ENCODE peak calls at places on chromosome 2, in five cellular contexts. X is heart left ventricle, D is fibroblast of lung, A is lower lobe of right lung, W is transverse colon. K is an unnamed sample. For H3K27me3, the result is how much of the 10 kb centered on the place peaks cover.

GRCh38 chr2:196217116-196217515 is 45.7 kb upstream of the STK17B start:
- DNase-seq in X (no peak), D (no peak), A (no peak), W (no peak), K (no peak)

GRCh38 chr2:214808961-214809750 is at the start of gene BARD1:
- DNase-seq in X (peak), D (peak), A (peak), W (peak), K (peak)

GRCh38 chr2:33136570-33136969 is 189.8 kb downstream of the LTBP1 start:
- DNase-seq in X (no peak), D (no peak), A (no peak), W (no peak), K (no peak)

GRCh38 chr2:231918501-231919330 is 7.5 kb downstream of the NPPC start:
- DNase-seq in X (peak), D (no peak), A (peak), W (no peak), K (no peak)

GRCh38 chr2:120016800-120017199 is 3.9 kb downstream of the EPB41L5 start:
- DNase-seq in X (no peak), D (no peak), A (no peak), W (no peak), K (no peak)

GRCh38 chr2:135043345-135043744 is 3.9 kb downstream of the MAP3K19 start:
- DNase-seq in X (no peak), D (no peak), A (no peak), W (no peak), K (no peak)

GRCh38 chr2:157261199-157261782 is 3.8 kb downstream of the GALNT5 start:
- DNase-seq in X (no peak), D (peak), A (no peak), W (peak), K (no peak)

GRCh38 chr2:38485734-38486133 is 108.7 kb upstream of the ATL2 start:
- DNase-seq in X (no peak), D (no peak), A (no peak), W (no peak), K (no peak)

GRCh38 chr2:70553334-70553583 is 367 bp downstream of the TGFA start:
- DNase-seq in X (no peak), D (no peak), A (no peak), W (peak), K (no peak)

GRCh38 chr2:226894752-226895151 is 58.9 kb downstream of the RHBDD1 start:
- DNase-seq in X (no peak), D (no peak), A (no peak), W (no peak), K (no peak)

GRCh38 chr2:197196737-197197136 is 113.8 kb downstream of the ANKRD44 start:
- DNase-seq in X (no peak), D (no peak), A (no peak), W (no peak), K (no peak)

GRCh38 chr2:120786559-120786960 is 50.9 kb downstream of the GLI2 start:
- DNase-seq in X (no peak), D (no peak), A (no peak), W (no peak), K (no peak)

GRCh38 chr2:115118306-115118705 is 675.9 kb downstream of the DPP10 start:
- DNase-seq in X (no peak), D (no peak), A (no peak), W (no peak), K (no peak)

GRCh38 chr2:105179469-105180372 is 61.8 kb upstream of the GPR45 start:
- DNase-seq in X (peak), D (peak), A (peak), W (peak), K (no peak)

GRCh38 chr2:69483024-69483423 is 45.8 kb upstream of the NFU1 start:
- DNase-seq in X (no peak), D (peak), A (no peak), W (no peak), K (no peak)

GRCh38 chr2:97663626-97663961 is 250 bp downstream of the ACTR1B start:
- DNase-seq in X (no peak), D (no peak), A (no peak), W (no peak), K (no peak)

GRCh38 chr2:27723372-27724144 is 48.0 kb upstream of the MRPL33 start:
- DNase-seq in X (peak), D (peak), A (peak), W (peak), K (peak)

GRCh38 chr2:179137191-179137590 is 87.3 kb upstream of the CCDC141 start:
- DNase-seq in X (no peak), D (no peak), A (no peak), W (no peak), K (no peak)

GRCh38 chr2:169131587-169132512 is 62.5 kb downstream of the DHRS9 start:
- DNase-seq in X (no peak), D (peak), A (no peak), W (no peak), K (peak)

GRCh38 chr2:100422320-100422719 is 4.9 kb upstream of the CHST10 start:
- DNase-seq in X (no peak), D (peak), A (no peak), W (no peak), K (no peak)

GRCh38 chr2:11688222-11689069 is 18.5 kb upstream of the NTSR2 start:
- DNase-seq in X (peak), D (peak), A (peak), W (peak), K (peak)

GRCh38 chr2:191929288-191929687 is 82.4 kb upstream of the CAVIN2 start:
- DNase-seq in X (no peak), D (no peak), A (no peak), W (no peak), K (no peak)

GRCh38 chr2:191927991-191928390 is 81.1 kb upstream of the CAVIN2 start:
- DNase-seq in X (no peak), D (peak), A (no peak), W (no peak), K (no peak)

GRCh38 chr2:191927319-191927867 is 80.5 kb upstream of the CAVIN2 start:
- DNase-seq in X (peak), D (peak), A (peak), W (peak), K (no peak)

GRCh38 chr2:191923652-191923997 is 76.7 kb upstream of the CAVIN2 start:
- DNase-seq in X (no peak), D (peak), A (no peak), W (no peak), K (no peak)

DNA sequence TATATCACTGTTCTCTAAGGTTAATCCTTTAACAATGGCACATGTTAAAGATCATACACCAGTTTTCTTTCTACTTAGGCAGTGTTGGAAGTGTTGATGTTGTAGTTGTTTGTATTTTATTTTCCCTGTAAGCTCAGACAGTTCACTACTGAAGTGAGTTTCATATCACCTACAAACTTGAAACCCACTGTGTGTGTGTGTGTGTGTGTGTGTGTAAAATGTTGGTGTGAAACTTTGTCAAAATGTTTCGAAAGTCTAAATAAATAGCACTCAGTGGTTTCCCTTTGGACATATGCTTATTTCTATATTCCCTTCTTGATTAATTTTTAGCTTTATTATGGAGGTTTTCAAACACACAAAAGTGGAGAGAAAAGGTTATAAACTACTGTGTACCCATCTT is 79.8 kb upstream of the CAVIN2 start:
- DNase-seq in X (no peak), D (no peak), A (no peak), W (no peak), K (no peak)
- H3K27ac ChIP-seq in X (no peak), D (no peak), A (no peak), W (no peak), K (no peak)

GRCh38 chr2:190342601-190343000 is 788 bp upstream of the INPP1 start:
- DNase-seq in X (no peak), D (no peak), A (no peak), W (no peak), K (no peak)

GRCh38 chr2:190343170-190343499 is 254 bp upstream of the INPP1 start:
- DNase-seq in X (no peak), D (no peak), A (no peak), W (no peak), K (peak)

GRCh38 chr2:190340369-190340768 is 3.0 kb upstream of the INPP1 start:
- DNase-seq in X (no peak), D (peak), A (no peak), W (no peak), K (no peak)

GRCh38 chr2:190343500-190344274 is at the start of gene INPP1:
- DNase-seq in X (peak), D (peak), A (peak), W (peak), K (peak)

DNA sequence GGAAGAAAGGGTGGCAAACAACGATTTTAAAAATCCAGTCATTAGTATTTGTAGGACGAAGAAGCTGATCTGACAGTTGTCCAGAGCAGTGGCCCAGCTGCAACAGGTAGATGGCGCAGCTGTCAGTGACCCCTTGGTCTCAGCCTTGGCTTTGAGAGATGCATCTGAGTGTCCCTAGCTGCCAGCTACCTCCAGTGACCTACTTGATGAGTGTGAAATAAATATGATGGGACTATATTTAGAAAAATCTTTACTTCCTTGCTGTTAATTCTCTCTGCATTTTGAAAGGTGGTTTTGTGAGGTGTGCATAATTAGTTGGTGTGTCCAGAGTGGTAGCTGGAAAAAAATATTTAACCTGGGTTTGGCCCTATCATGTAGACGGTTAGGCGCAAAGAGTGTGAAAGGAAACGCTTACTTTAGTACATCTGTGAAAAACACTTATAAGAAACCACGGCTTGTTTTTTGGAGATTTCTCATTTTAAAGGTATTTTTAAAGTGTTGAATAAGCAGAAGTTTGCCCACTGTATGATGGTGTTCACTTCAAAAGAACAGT is 962 bp downstream of the INPP1 start:
- DNase-seq in X (peak), D (peak), A (no peak), W (peak), K (peak)
- H3K27me3 ChIP-seq in X (under half), D (under half), A (under half), W (under half), K (under half)

GRCh38 chr2:50347355-50348044 is 684.4 kb downstream of the NRXN1 start:
- DNase-seq in X (no peak), D (peak), A (no peak), W (no peak), K (no peak)
- H3K4me3 ChIP-seq in X (peak), D (no peak), A (peak), W (no peak), K (no peak)

GRCh38 chr2:65724341-65724740 is 291.9 kb upstream of the SPRED2 start:
- DNase-seq in X (no peak), D (no peak), A (no peak), W (no peak), K (no peak)
- H3K27ac ChIP-seq in X (no peak), D (no peak), A (no peak), W (no peak), K (no peak)

GRCh38 chr2:15763822-15764682 is 172.4 kb downstream of the DDX1 start:
- DNase-seq in X (no peak), D (no peak), A (no peak), W (no peak), K (no peak)

GRCh38 chr2:15766303-15766861 is 174.0 kb upstream of the MYCN start:
- DNase-seq in X (no peak), D (no peak), A (no peak), W (no peak), K (no peak)

GRCh38 chr2:15765686-15766302 is 174.1 kb downstream of the DDX1 start:
- DNase-seq in X (no peak), D (no peak), A (no peak), W (no peak), K (no peak)

GRCh38 chr2:15764683-15765011 is 173.0 kb downstream of the DDX1 start:
- DNase-seq in X (no peak), D (no peak), A (no peak), W (no peak), K (no peak)

GRCh38 chr2:15765211-15765610 is 173.5 kb downstream of the DDX1 start:
- DNase-seq in X (no peak), D (no peak), A (no peak), W (no peak), K (no peak)
- H3K27me3 ChIP-seq in X (under half), D (under half), A (under half), W (under half), K (under half)

GRCh38 chr2:696999-697627 is 19.9 kb upstream of the TMEM18 start:
- DNase-seq in X (no peak), D (no peak), A (no peak), W (no peak), K (no peak)
- H3K4me3 ChIP-seq in X (no peak), D (no peak), A (no peak), W (no peak), K (no peak)